ENCODE peak calls at places on chromosomes 11 and 22, in nine cellular contexts. W, N, Y, D, I, P, J, S and A are unnamed samples.

GRCh38 chr11:29005401-29005980 is 897.3 kb downstream of the METTL15 start:
- DNase-seq in W (no peak), N (no peak), Y (peak; percentile 5), D (peak; percentile 47), I (no peak), P (no peak), J (no peak), S (peak; percentile 64), A (no peak)

GRCh38 chr11:18534230-18534629 is 7.5 kb upstream of the TSG101 start:
- DNase-seq in W (no peak), N (no peak), Y (no peak), D (no peak), I (no peak), P (no peak), J (no peak), S (no peak), A (no peak)

GRCh38 chr22:25219211-25219689 is at the start of gene CRYBB2:
- DNase-seq in W (no peak), N (no peak), Y (no peak), D (no peak), I (no peak), P (no peak), J (no peak), S (no peak), A (no peak)

GRCh38 chr22:25545677-25546076 is 18.8 kb upstream of the GRK3 start:
- DNase-seq in W (no peak), N (no peak), Y (no peak), D (no peak), I (no peak), P (no peak), J (no peak), S (no peak), A (no peak)

GRCh38 chr22:27207907-27208306 is 550.5 kb downstream of the MIAT start:
- DNase-seq in W (no peak), N (peak; percentile 94), Y (no peak), D (no peak), I (no peak), P (no peak), J (no peak), S (no peak), A (no peak)

GRCh38 chr22:50252081-50253045 is 1.3 kb upstream of the HDAC10 start:
- DNase-seq in W (peak; percentile 83), N (peak; percentile 86), Y (peak; percentile 83), D (peak; percentile 87), I (no peak), P (peak; percentile 80), J (peak; percentile 62), S (peak; percentile 53), A (peak; percentile 68)

GRCh38 chr11:17724020-17724908 is 4.9 kb downstream of the MYOD1 start:
- DNase-seq in W (no peak), N (no peak), Y (no peak), D (no peak), I (no peak), P (no peak), J (no peak), S (no peak), A (no peak)

GRCh38 chr11:16211407-16211806 is 144.9 kb downstream of the SOX6 start:
- DNase-seq in W (no peak), N (no peak), Y (peak; percentile 8), D (peak; percentile 43), I (no peak), P (no peak), J (no peak), S (no peak), A (no peak)

GRCh38 chr11:80473562-80473961 is 1032.7 kb upstream of the TENM4 start:
- DNase-seq in W (no peak), N (no peak), Y (no peak), D (peak; percentile 24), I (no peak), P (no peak), J (no peak), S (peak; percentile 13), A (no peak)

GRCh38 chr11:118886681-118887111 is 3.0 kb downstream of the CXCR5 start:
- DNase-seq in W (no peak), N (no peak), Y (no peak), D (no peak), I (no peak), P (no peak), J (no peak), S (no peak), A (peak; percentile 75)

GRCh38 chr11:13205446-13205845 is 72.1 kb upstream of the BMAL1 start:
- DNase-seq in W (no peak), N (no peak), Y (no peak), D (no peak), I (no peak), P (no peak), J (no peak), S (no peak), A (no peak)

GRCh38 chr11:762421-763072 is 14.7 kb downstream of the GATD1 start:
- DNase-seq in W (peak; percentile 82), N (peak; percentile 94), Y (no peak), D (peak; percentile 59), I (peak; percentile 72), P (no peak), J (peak; percentile 81), S (no peak), A (peak; percentile 43)

GRCh38 chr11:66012946-66013761 is 1.3 kb downstream of the CST6 start:
- DNase-seq in W (no peak), N (no peak), Y (no peak), D (peak; percentile 40), I (no peak), P (no peak), J (peak; percentile 76), S (no peak), A (no peak)

GRCh38 chr11:109051200-109051599 is 370.8 kb upstream of the C11orf87 start:
- DNase-seq in W (no peak), N (no peak), Y (no peak), D (no peak), I (no peak), P (no peak), J (no peak), S (no peak), A (no peak)

GRCh38 chr11:64650923-64651523 is 60.0 kb downstream of the SLC22A12 start:
- DNase-seq in W (no peak), N (peak; percentile 62), Y (peak; percentile 72), D (peak; percentile 78), I (peak; percentile 13), P (peak; percentile 53), J (peak; percentile 40), S (no peak), A (peak; percentile 53)

GRCh38 chr11:19326499-19326898 is 85.8 kb upstream of the E2F8 start:
- DNase-seq in W (no peak), N (peak; percentile 52), Y (no peak), D (no peak), I (no peak), P (no peak), J (peak; percentile 39), S (peak; percentile 52), A (no peak)

GRCh38 chr11:78564037-78564888 is 10.4 kb downstream of the NARS2 start:
- DNase-seq in W (peak; percentile 36), N (peak; percentile 73), Y (peak; percentile 72), D (peak; percentile 84), I (peak; percentile 51), P (peak; percentile 81), J (peak; percentile 91), S (peak; percentile 72), A (peak; percentile 73)

GRCh38 chr11:69352715-69353325 is 58.9 kb downstream of the MYEOV start:
- DNase-seq in W (no peak), N (peak; percentile 95), Y (no peak), D (no peak), I (peak; percentile 54), P (peak; percentile 54), J (peak; percentile 96), S (no peak), A (no peak)

GRCh38 chr11:36465449-36466163 is 44.5 kb downstream of the TRAF6 start:
- DNase-seq in W (no peak), N (peak; percentile 10), Y (no peak), D (no peak), I (no peak), P (no peak), J (no peak), S (no peak), A (no peak)
- TF ChIP-seq EZH2phosphoT487 in W (no peak), N (no peak), Y (no peak), D (no peak), I (no peak), P (no peak), J (no peak), S (no peak), A (no peak)

GRCh38 chr22:37377927-37378326 is 49.4 kb downstream of the ELFN2 start:
- DNase-seq in W (no peak), N (no peak), Y (no peak), D (no peak), I (no peak), P (no peak), J (no peak), S (peak; percentile 83), A (peak; percentile 86)
- H3K4me2 ChIP-seq in W (no peak overlapping the region), N (no peak overlapping the region), Y (no peak overlapping the region), D (no peak overlapping the region), I (no peak overlapping the region), P (no peak overlapping the region), J (no peak overlapping the region), S (peak overlapping the region; percentile 19), A (peak overlapping the region; percentile 44)

DNA sequence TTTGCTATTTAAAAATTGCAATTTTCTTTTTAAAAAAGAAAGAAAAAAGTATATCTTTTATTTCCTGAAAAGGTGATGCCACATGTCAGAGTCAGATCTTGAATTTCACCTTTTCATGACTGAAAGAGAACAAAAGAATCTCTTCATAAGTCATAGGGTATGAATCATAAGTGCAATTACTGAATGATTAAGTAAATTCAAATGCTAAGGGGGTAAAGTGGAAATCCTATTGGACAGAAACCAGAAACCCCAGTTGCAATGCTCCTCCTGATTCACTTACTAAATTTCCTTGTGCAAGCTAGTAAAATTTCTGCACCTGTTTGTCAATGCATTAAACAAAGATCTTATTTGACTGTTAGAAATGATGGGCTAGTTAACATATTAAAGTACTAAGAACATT is 8.2 kb upstream of the PRRG4 start:
- DNase-seq in W (no peak), N (peak; percentile 38), Y (no peak), D (no peak), I (no peak), P (no peak), J (peak; percentile 91), S (no peak), A (no peak)
- TF ChIP-seq EZH2phosphoT487 in W (no peak), N (no peak), Y (no peak), D (no peak), I (no peak), P (no peak), J (no peak), S (no peak), A (no peak)

GRCh38 chr11:128343134-128343514 is 244.2 kb downstream of the ETS1 start:
- DNase-seq in W (no peak), N (no peak), Y (no peak), D (no peak), I (no peak), P (no peak), J (no peak), S (peak; percentile 6), A (no peak)

GRCh38 chr11:128341767-128342318 is 245.5 kb downstream of the ETS1 start:
- DNase-seq in W (no peak), N (no peak), Y (peak; percentile 41), D (peak; percentile 15), I (no peak), P (no peak), J (no peak), S (no peak), A (no peak)

GRCh38 chr11:128343870-128344269 is 243.5 kb downstream of the ETS1 start:
- DNase-seq in W (no peak), N (no peak), Y (no peak), D (no peak), I (no peak), P (no peak), J (peak; percentile 91), S (no peak), A (no peak)

GRCh38 chr11:128341280-128341679 is 246.1 kb downstream of the ETS1 start:
- DNase-seq in W (no peak), N (peak; percentile 25), Y (no peak), D (no peak), I (no peak), P (no peak), J (peak; percentile 83), S (no peak), A (no peak)

GRCh38 chr11:128342511-128343133 is 244.7 kb downstream of the ETS1 start:
- DNase-seq in W (no peak), N (peak; percentile 88), Y (no peak), D (no peak), I (no peak), P (peak; percentile 64), J (peak; percentile 96), S (peak; percentile 49), A (peak; percentile 42)
- H3K4me2 ChIP-seq in W (no peak overlapping the region), N (no peak overlapping the region), Y (no peak overlapping the region), D (peak overlapping the region; percentile 43), I (no peak overlapping the region), P (no peak overlapping the region), J (peak overlapping the region; percentile 45), S (no peak overlapping the region), A (no peak overlapping the region)